ENCODE peak calls at places on chromosomes 2 and 18, in ten cellular contexts. Y is activated CD4-positive, alpha-beta T cell treated with anti-CD3 and anti-CD28 coated beads, Interleukin-2, amount 10 ng/mL, durations not matched to agents 7 days and 5 days; S is effector memory CD8-positive, alpha-beta T cell; H is renal cortical epithelial cell; A is GM04503; C is ecto neural progenitor cell; Q is fibroblast of lung; K is NCI-H2171; I is OCI-LY7; L is iris pigment epithelial cell. T is an unnamed sample.

GRCh38 chr2:113703404-113704299 is 52.8 kb downstream of the SLC35F5 start:
- DNase-seq in L (no peak), Y (no peak), K (no peak), H (no peak), I (no peak), A (no peak), S (no peak), C (no peak), Q (no peak), T (no peak)

GRCh38 chr2:189179607-189179979 is at the start of gene COL5A2:
- DNase-seq in K (no peak), S (no peak), I (no peak), C (peak), A (peak), L (peak), Q (peak), H (peak), Y (no peak), T (peak)

GRCh38 chr18:42401131-42401673 is 446.2 kb downstream of the PIK3C3 start:
- DNase-seq in A (no peak), H (no peak), Y (no peak), I (no peak), K (no peak), S (no peak), L (no peak), C (no peak), Q (no peak), T (no peak)

GRCh38 chr18:26532367-26533340 is 15.7 kb downstream of the KCTD1 start:
- DNase-seq in I (no peak), H (no peak), Y (no peak), K (no peak), L (no peak), Q (no peak), S (no peak), A (no peak), C (no peak), T (no peak)

GRCh38 chr2:70024284-70024683 is 62.9 kb upstream of the ASPRV1 start:
- DNase-seq in K (peak), Q (no peak), S (no peak), C (no peak), L (peak), Y (no peak), A (no peak), H (no peak), I (no peak), T (no peak)

GRCh38 chr2:236915726-236916125 is 170.0 kb upstream of the COPS8 start:
- DNase-seq in Y (no peak), C (no peak), S (no peak), L (no peak), H (no peak), I (no peak), A (no peak), Q (peak), K (no peak), T (no peak)

GRCh38 chr2:231674587-231675334 is 33.6 kb upstream of the PTMA start:
- DNase-seq in L (peak), Y (peak), I (peak), C (peak), A (no peak), Q (peak), S (peak), H (peak), K (no peak), T (no peak)

GRCh38 chr2:142980246-142981068 is 103.0 kb downstream of the KYNU start:
- DNase-seq in I (peak), C (no peak), L (peak), K (peak), S (no peak), A (no peak), Y (no peak), H (peak), Q (peak), T (no peak)

GRCh38 chr18:49704334-49704733 is 109.0 kb downstream of the ACAA2 start:
- DNase-seq in K (no peak), S (no peak), L (no peak), I (no peak), A (no peak), C (no peak), Q (no peak), Y (no peak), H (no peak), T (no peak)

GRCh38 chr2:168336786-168337388 is 89.5 kb upstream of the STK39 start:
- DNase-seq in L (no peak), H (peak), Y (peak), S (peak), Q (no peak), C (no peak), A (no peak), K (no peak), I (peak), T (no peak)